ENCODE peak calls at places on chromosome 22, in seven cellular contexts. F is K562; Q is Caco-2; V is left ventricle myocardium inferior; C is NT2/D1; Z is colonic mucosa; A is CD4-positive, CD25-positive, alpha-beta regulatory T cell. U is an unnamed sample. For H3K27me3, H3K4me1 and H3K36me3, the result is how much of the 10 kb centered on the place peaks cover.

GRCh38 chr22:38921126-38921525 is 36.3 kb upstream of the APOBEC3A start:
- DNase-seq in F (no peak), Q (peak), V (peak), C (no peak), Z (peak), A (no peak), U (no peak)

GRCh38 chr22:26756675-26757293 is 99.4 kb downstream of the MIAT start:
- DNase-seq in F (peak), Q (peak), V (peak), C (no peak), Z (peak), A (peak), U (no peak)

GRCh38 chr22:32389685-32390084 is 22.4 kb downstream of the RTCB start:
- DNase-seq in F (peak), Q (peak), V (no peak), C (no peak), Z (no peak), A (no peak), U (peak)

GRCh38 chr22:46142548-46143490 is 7.5 kb upstream of the PPARA start:
- DNase-seq in F (no peak), Q (no peak), V (no peak), C (no peak), Z (no peak), A (no peak), U (no peak)

GRCh38 chr22:43867839-43868652 is 5.7 kb upstream of the SULT4A1 start:
- DNase-seq in F (peak), Q (peak), V (peak), C (peak), Z (peak), A (no peak), U (peak)

GRCh38 chr22:24141586-24141985 is 39.7 kb upstream of the SUSD2 start:
- DNase-seq in F (no peak), Q (no peak), V (no peak), C (no peak), Z (no peak), A (no peak), U (no peak)

GRCh38 chr22:35761037-35761436 is 43.4 kb downstream of the APOL5 start:
- DNase-seq in F (no peak), Q (peak), V (no peak), C (no peak), Z (no peak), A (no peak), U (no peak)

GRCh38 chr22:20551805-20552449 is 44.5 kb downstream of the MED15 start:
- DNase-seq in F (no peak), Q (no peak), V (no peak), C (no peak), Z (no peak), A (peak), U (no peak)

GRCh38 chr22:49934144-49934890 is 15.9 kb downstream of the CRELD2 start:
- DNase-seq in F (peak), Q (no peak), V (peak), C (no peak), Z (peak), A (no peak), U (no peak)

GRCh38 chr22:29290061-29290460 is 16.4 kb upstream of the GAS2L1 start:
- DNase-seq in F (no peak), Q (no peak), V (no peak), C (no peak), Z (no peak), A (no peak), U (no peak)

GRCh38 chr22:48828688-48829087 is 999.0 kb downstream of the BRD1 start:
- DNase-seq in F (no peak), Q (no peak), V (no peak), C (no peak), Z (no peak), A (no peak), U (no peak)

GRCh38 chr22:35510481-35510934 is 30.1 kb upstream of the RASD2 start:
- DNase-seq in F (no peak), Q (no peak), V (no peak), C (no peak), Z (no peak), A (no peak), U (no peak)

GRCh38 chr22:50060441-50061140 is 2.5 kb upstream of the TTLL8 start:
- DNase-seq in F (no peak), Q (peak), V (no peak), C (no peak), Z (no peak), A (no peak), U (no peak)

GRCh38 chr22:45896153-45896951 is 80.6 kb downstream of the WNT7B start:
- DNase-seq in F (no peak), Q (peak), V (peak), C (no peak), Z (no peak), A (no peak), U (no peak)

GRCh38 chr22:36252754-36253522 is at the start of gene APOL1:
- DNase-seq in F (peak), Q (no peak), V (peak), C (no peak), Z (peak), A (peak), U (peak)

GRCh38 chr22:17411213-17411612 is 42.0 kb downstream of the CECR2 start:
- DNase-seq in F (no peak), Q (no peak), V (no peak), C (no peak), Z (no peak), A (no peak), U (no peak)

GRCh38 chr22:19974233-19974861 is 32.7 kb upstream of the TXNRD2 start:
- DNase-seq in F (peak), Q (peak), V (no peak), C (peak), Z (peak), A (no peak), U (peak)

GRCh38 chr22:20638143-20638870 is 130.9 kb downstream of the MED15 start:
- DNase-seq in F (no peak), Q (peak), V (no peak), C (no peak), Z (no peak), A (no peak), U (no peak)

GRCh38 chr22:19902245-19902699 is 39.3 kb upstream of the COMT start:
- DNase-seq in F (no peak), Q (no peak), V (no peak), C (no peak), Z (no peak), A (no peak), U (no peak)

GRCh38 chr22:33605201-33605600 is 315.1 kb downstream of the LARGE1 start:
- DNase-seq in F (no peak), Q (no peak), V (no peak), C (no peak), Z (no peak), A (no peak), U (no peak)

GRCh38 chr22:20783300-20783673 is 9.4 kb downstream of the SERPIND1 start:
- DNase-seq in F (no peak), Q (no peak), V (no peak), C (no peak), Z (no peak), A (no peak), U (no peak)

GRCh38 chr22:29149841-29150555 is 55.7 kb upstream of the EMID1 start:
- DNase-seq in F (peak), Q (no peak), V (peak), C (no peak), Z (no peak), A (no peak), U (no peak)

GRCh38 chr22:48226026-48227013 is 1463.9 kb downstream of the TBC1D22A start:
- DNase-seq in F (no peak), Q (no peak), V (no peak), C (no peak), Z (no peak), A (no peak), U (no peak)

GRCh38 chr22:24230911-24231656 is 13.8 kb downstream of the GGT5 start:
- DNase-seq in F (peak), Q (peak), V (peak), C (peak), Z (peak), A (peak), U (peak)

GRCh38 chr22:28548411-28548810 is 131.2 kb downstream of the TTC28 start:
- DNase-seq in F (no peak), Q (no peak), V (no peak), C (no peak), Z (no peak), A (no peak), U (no peak)

GRCh38 chr22:17785185-17786184 is 11.2 kb upstream of the BID start:
- DNase-seq in F (peak), Q (peak), V (peak), C (no peak), Z (peak), A (peak), U (peak)

GRCh38 chr22:50247748-50248147 is 2.9 kb upstream of the TUBGCP6 start:
- DNase-seq in F (peak), Q (no peak), V (no peak), C (no peak), Z (peak), A (peak), U (no peak)

GRCh38 chr22:41560095-41560487 is 719 bp upstream of the CSDC2 start:
- DNase-seq in F (no peak), Q (no peak), V (no peak), C (no peak), Z (no peak), A (no peak), U (no peak)

GRCh38 chr22:41561788-41562187 is 978 bp downstream of the CSDC2 start:
- DNase-seq in F (no peak), Q (no peak), V (peak), C (no peak), Z (no peak), A (no peak), U (no peak)

GRCh38 chr22:41562461-41562860 is 1.7 kb downstream of the CSDC2 start:
- DNase-seq in F (no peak), Q (no peak), V (no peak), C (no peak), Z (no peak), A (no peak), U (no peak)

GRCh38 chr22:41563051-41563711 is 2.4 kb downstream of the CSDC2 start:
- DNase-seq in F (peak), Q (no peak), V (no peak), C (no peak), Z (no peak), A (no peak), U (no peak)

GRCh38 chr22:41561335-41561734 is 525 bp downstream of the CSDC2 start:
- DNase-seq in F (no peak), Q (no peak), V (no peak), C (no peak), Z (no peak), A (no peak), U (no peak)
- H3K27me3 ChIP-seq in F (under half), Q (under half), V (under half), C (under half), Z (under half), A (under half), U (under half)

GRCh38 chr22:37742374-37743092 is 45.7 kb downstream of the TRIOBP start:
- DNase-seq in F (peak), Q (no peak), V (no peak), C (no peak), Z (no peak), A (no peak), U (no peak)
- H3K4me1 ChIP-seq in F (under half), Q (under half), V (half or more), C (under half), Z (under half), A (under half), U (under half)

GRCh38 chr22:41352058-41352457 is 29.7 kb upstream of the TEF start:
- DNase-seq in F (no peak), Q (peak), V (no peak), C (no peak), Z (no peak), A (no peak), U (no peak)

GRCh38 chr22:41351011-41351410 is 30.7 kb upstream of the TEF start:
- DNase-seq in F (no peak), Q (no peak), V (no peak), C (no peak), Z (no peak), A (no peak), U (no peak)

GRCh38 chr22:41347066-41347859 is 34.5 kb upstream of the TEF start:
- DNase-seq in F (no peak), Q (no peak), V (peak), C (no peak), Z (no peak), A (no peak), U (no peak)

GRCh38 chr22:41350087-41350486 is 31.7 kb upstream of the TEF start:
- DNase-seq in F (peak), Q (peak), V (no peak), C (no peak), Z (peak), A (no peak), U (no peak)

GRCh38 chr22:41348964-41349484 is 32.7 kb upstream of the TEF start:
- DNase-seq in F (no peak), Q (no peak), V (no peak), C (no peak), Z (no peak), A (no peak), U (no peak)
- H3K36me3 ChIP-seq in F (half or more), Q (under half), V (half or more), C (half or more), Z (under half), A (half or more), U (half or more)

GRCh38 chr22:22920104-22920654 is 32.6 kb downstream of the IGLL5 start:
- DNase-seq in F (no peak), Q (no peak), V (no peak), C (no peak), Z (no peak), A (no peak), U (no peak)

GRCh38 chr22:22917377-22917776 is 29.8 kb downstream of the IGLL5 start:
- DNase-seq in F (no peak), Q (no peak), V (no peak), C (no peak), Z (no peak), A (no peak), U (no peak)

GRCh38 chr22:22919041-22919440 is 31.4 kb downstream of the IGLL5 start:
- DNase-seq in F (no peak), Q (no peak), V (no peak), C (no peak), Z (no peak), A (no peak), U (no peak)

GRCh38 chr22:22916952-22917290 is 29.3 kb downstream of the IGLL5 start:
- DNase-seq in F (no peak), Q (no peak), V (no peak), C (no peak), Z (no peak), A (no peak), U (no peak)

GRCh38 chr22:22918297-22918965 is 30.8 kb downstream of the IGLL5 start:
- DNase-seq in F (no peak), Q (no peak), V (no peak), C (no peak), Z (no peak), A (no peak), U (no peak)
- H3K27me3 ChIP-seq in F (under half), Q (under half), V (under half), C (half or more), Z (under half), A (under half), U (under half)

U was measured in DND-41.